ENCODE peak calls at places on chromosome 21, in seven cellular contexts. S is Calu3; F is stimulated activated naive B cell treated with anti-CD40 and anti-IgM and Interleukin-4, amounts not matched to agents 10 μg/mL and 1 μg/mL and 100 μg/mL, for 72 hours; G is stimulated activated CD8-positive, alpha-beta memory T cell treated with anti-CD3 and anti-CD28 coated beads, Interleukin-12 subunit alpha, Interleukin-12 subunit beta, amount 100 ng/mL, for 4 hours; Q is SHP77 treated with DMSO at 0.1 percent for 48 hours; L is retina; D is AG09309. J is an unnamed sample.

GRCh38 chr21:32597205-32597604 is 11.9 kb upstream of the TCP10L start:
- DNase-seq in F (no peak), L (no peak), G (no peak), Q (no peak), S (no peak), D (peak), J (no peak)

GRCh38 chr21:42721341-42721824 is 68.0 kb downstream of the PDE9A start:
- DNase-seq in Q (no peak), D (no peak), L (no peak), F (no peak), G (no peak), S (no peak), J (peak)

GRCh38 chr21:14591277-14591876 is 45.3 kb upstream of the SAMSN1 start:
- DNase-seq in G (no peak), F (no peak), Q (no peak), S (no peak), D (no peak), L (no peak), J (no peak)

GRCh38 chr21:45865106-45865835 is 116.3 kb upstream of the COL6A1 start:
- DNase-seq in F (no peak), Q (no peak), G (no peak), D (peak), L (peak), S (no peak), J (no peak)

GRCh38 chr21:46144464-46145070 is 10.8 kb downstream of the FTCD start:
- DNase-seq in Q (peak), F (no peak), S (no peak), L (no peak), G (no peak), D (no peak), J (no peak)

GRCh38 chr21:45466330-45467220 is 61.6 kb downstream of the COL18A1 start:
- DNase-seq in F (no peak), D (no peak), L (peak), Q (no peak), G (no peak), S (no peak), J (no peak)

GRCh38 chr21:42473495-42474042 is 22.5 kb downstream of the RSPH1 start:
- DNase-seq in Q (no peak), L (no peak), D (no peak), S (no peak), F (no peak), G (no peak), J (no peak)

GRCh38 chr21:42847051-42847707 is 32.2 kb downstream of the WDR4 start:
- DNase-seq in S (no peak), G (no peak), F (no peak), L (no peak), D (no peak), Q (no peak), J (no peak)

GRCh38 chr21:15848632-15849031 is 118.8 kb downstream of the USP25 start:
- DNase-seq in D (no peak), F (no peak), Q (no peak), L (no peak), G (no peak), S (no peak), J (no peak)

GRCh38 chr21:23101111-23101510 is 2102.9 kb downstream of the NCAM2 start:
- DNase-seq in F (no peak), L (no peak), Q (no peak), S (no peak), D (no peak), G (no peak), J (no peak)

GRCh38 chr21:43864313-43864805 is 664 bp upstream of the AGPAT3 start:
- DNase-seq in G (peak), L (peak), S (peak), F (peak), D (no peak), Q (no peak), J (peak)

GRCh38 chr21:36297938-36298572 is 21.9 kb upstream of the MORC3 start:
- DNase-seq in G (peak), S (peak), F (peak), D (no peak), Q (no peak), L (no peak), J (peak)

GRCh38 chr21:23633447-23633846 is 1973.8 kb downstream of the MRPL39 start:
- DNase-seq in G (no peak), S (no peak), D (no peak), F (no peak), Q (no peak), L (no peak), J (no peak)

GRCh38 chr21:35473496-35473895 is 424.4 kb upstream of the RUNX1 start:
- DNase-seq in G (no peak), L (no peak), S (no peak), D (no peak), F (no peak), Q (no peak), J (no peak)

GRCh38 chr21:37758997-37759396 is 157.3 kb downstream of the KCNJ6 start:
- DNase-seq in S (peak), D (no peak), F (no peak), L (peak), G (no peak), Q (peak), J (no peak)

GRCh38 chr21:45333583-45334121 is 46.0 kb upstream of the POFUT2 start:
- DNase-seq in S (no peak), L (peak), Q (no peak), F (no peak), D (no peak), G (no peak), J (no peak)

GRCh38 chr21:21971384-21971783 is 973.2 kb downstream of the NCAM2 start:
- DNase-seq in F (no peak), D (no peak), L (peak), S (no peak), Q (peak), G (no peak), J (no peak)

GRCh38 chr21:34704119-34704518 is 35.3 kb downstream of the CLIC6 start:
- DNase-seq in G (no peak), L (no peak), D (peak), S (no peak), F (no peak), Q (no peak), J (no peak)

GRCh38 chr21:32467291-32467690 is 54.8 kb downstream of the EVA1C start:
- DNase-seq in G (no peak), Q (no peak), D (no peak), F (no peak), L (no peak), S (no peak), J (no peak)

GRCh38 chr21:37757631-37758376 is 158.5 kb downstream of the KCNJ6 start:
- DNase-seq in S (no peak), Q (no peak), D (no peak), L (no peak), F (no peak), G (no peak), J (no peak)

GRCh38 chr21:46128983-46129571 is 26.3 kb downstream of the FTCD start:
- DNase-seq in F (no peak), G (no peak), Q (no peak), S (no peak), D (no peak), L (no peak), J (no peak)

GRCh38 chr21:35048183-35048601 is 910 bp downstream of the RUNX1 start:
- DNase-seq in D (no peak), F (no peak), G (no peak), L (peak), S (peak), Q (no peak), J (no peak)

GRCh38 chr21:37017951-37018679 is 11.6 kb downstream of the RIPPLY3 start:
- DNase-seq in S (no peak), L (no peak), Q (no peak), D (no peak), G (no peak), F (no peak), J (no peak)

GRCh38 chr21:40139636-40140035 is 272.4 kb downstream of the PCP4 start:
- DNase-seq in F (no peak), Q (no peak), D (no peak), L (no peak), G (no peak), S (no peak), J (no peak)

GRCh38 chr21:29145837-29146453 is 15.5 kb downstream of the MAP3K7CL start:
- DNase-seq in Q (no peak), L (no peak), D (no peak), G (no peak), F (no peak), S (no peak), J (no peak)

GRCh38 chr21:32934829-32935228 is 90.9 kb upstream of the OLIG2 start:
- DNase-seq in Q (no peak), L (no peak), G (no peak), D (no peak), F (no peak), S (no peak), J (no peak)

GRCh38 chr21:37341254-37341960 is 25.2 kb upstream of the DYRK1A start:
- DNase-seq in G (no peak), F (no peak), S (no peak), Q (no peak), D (no peak), L (no peak), J (no peak)

GRCh38 chr21:43703068-43703880 is 15.7 kb upstream of the PDXK start:
- DNase-seq in G (no peak), F (no peak), D (no peak), Q (no peak), L (peak), S (no peak), J (peak)

GRCh38 chr21:39452965-39453332 is 1.2 kb downstream of the SH3BGR start:
- DNase-seq in G (no peak), L (no peak), S (no peak), F (no peak), D (no peak), Q (no peak), J (no peak)

GRCh38 chr21:37927711-37928110 is 11.5 kb upstream of the KCNJ6 start:
- DNase-seq in F (no peak), Q (no peak), L (no peak), S (no peak), G (no peak), D (no peak), J (no peak)

GRCh38 chr21:45669382-45669781 is 25.9 kb downstream of the PCBP3 start:
- DNase-seq in D (no peak), Q (no peak), S (no peak), G (no peak), F (no peak), L (no peak), J (no peak)

GRCh38 chr21:42311816-42312625 is 3.2 kb downstream of the TFF3 start:
- DNase-seq in L (no peak), D (no peak), F (no peak), Q (no peak), G (no peak), S (no peak), J (no peak)

GRCh38 chr21:35150562-35151226 is 101.6 kb upstream of the RUNX1 start:
- DNase-seq in G (no peak), F (no peak), S (no peak), L (no peak), D (no peak), Q (no peak), J (no peak)

GRCh38 chr21:45050361-45050785 is 24.0 kb upstream of the ADARB1 start:
- DNase-seq in D (no peak), L (no peak), S (no peak), F (no peak), G (no peak), Q (no peak), J (no peak)

GRCh38 chr21:29208044-29208665 is 77.7 kb downstream of the MAP3K7CL start:
- DNase-seq in F (no peak), L (no peak), Q (no peak), D (no peak), G (no peak), S (no peak), J (no peak)

GRCh38 chr21:17088500-17088899 is 424.3 kb upstream of the CXADR start:
- DNase-seq in L (no peak), S (no peak), G (no peak), Q (no peak), D (no peak), F (no peak), J (no peak)

GRCh38 chr21:39527664-39528381 is 76.1 kb downstream of the SH3BGR start:
- DNase-seq in D (no peak), F (no peak), L (no peak), S (peak), Q (no peak), G (no peak), J (peak)

GRCh38 chr21:46294647-46295176 is 8.6 kb downstream of the YBEY start:
- DNase-seq in L (no peak), G (no peak), D (no peak), S (peak), F (no peak), Q (no peak), J (no peak)